ENCODE peak calls at places on chromosomes 1 and 21, in four cellular contexts. R is left kidney, N is SJSA1, Y is neural crest cell. Z is an unnamed sample.

GRCh38 chr1:78091886-78092285 is 46.1 kb downstream of the GIPC2 start:
- DNase-seq in R (no peak), N (peak; percentile 72), Y (no peak), Z (no peak)

GRCh38 chr1:164617607-164618564 is 58.9 kb downstream of the PBX1 start:
- DNase-seq in R (peak; percentile 58), N (no peak), Y (peak; percentile 17), Z (peak; percentile 83)

GRCh38 chr1:143720087-143721023 is 251.4 kb downstream of the FAM72C start:
- DNase-seq in R (peak; percentile 66), N (no peak), Y (no peak), Z (peak; percentile 90)

GRCh38 chr1:222284466-222284865 is 263.4 kb downstream of the HHIPL2 start:
- DNase-seq in R (no peak), N (no peak), Y (no peak), Z (no peak)

GRCh38 chr1:154669464-154670282 is 61.7 kb upstream of the ADAR start:
- DNase-seq in R (peak; percentile 90), N (peak; percentile 48), Y (peak; percentile 57), Z (peak; percentile 86)

GRCh38 chr21:44765231-44766013 is 36.2 kb downstream of the UBE2G2 start:
- DNase-seq in R (peak; percentile 43), N (no peak), Y (no peak), Z (peak; percentile 34)

GRCh38 chr1:234628099-234628498 is 18.1 kb upstream of the IRF2BP2 start:
- DNase-seq in R (no peak), N (no peak), Y (no peak), Z (no peak)

GRCh38 chr1:198519639-198520501 is 20.6 kb downstream of the ATP6V1G3 start:
- DNase-seq in R (no peak), N (no peak), Y (no peak), Z (no peak)

GRCh38 chr1:6497215-6497866 is 5.9 kb upstream of the PLEKHG5 start:
- DNase-seq in R (peak; percentile 89), N (peak; percentile 38), Y (peak; percentile 65), Z (peak; percentile 70)

GRCh38 chr1:2290595-2291510 is 62.7 kb downstream of the SKI start:
- DNase-seq in R (no peak), N (peak; percentile 96), Y (no peak), Z (no peak)

GRCh38 chr1:40668769-40669525 is 3.5 kb upstream of the RIMS3 start:
- DNase-seq in R (peak; percentile 83), N (peak; percentile 35), Y (peak; percentile 87), Z (peak; percentile 67)

GRCh38 chr1:18041685-18042355 is 65.8 kb upstream of the IGSF21 start:
- DNase-seq in R (no peak), N (no peak), Y (no peak), Z (peak; percentile 50)

GRCh38 chr1:55362558-55362957 is 147.4 kb upstream of the USP24 start:
- DNase-seq in R (no peak), N (no peak), Y (no peak), Z (no peak)

GRCh38 chr1:179164494-179164893 is 65.0 kb downstream of the ABL2 start:
- DNase-seq in R (peak; percentile 28), N (peak; percentile 39), Y (no peak), Z (peak; percentile 89)

GRCh38 chr21:38912789-38913119 is 107.0 kb downstream of the ETS2 start:
- DNase-seq in R (no peak), N (no peak), Y (no peak), Z (no peak)

GRCh38 chr1:8205771-8206170 is 112.1 kb upstream of the SLC45A1 start:
- DNase-seq in R (no peak), N (no peak), Y (no peak), Z (no peak)

GRCh38 chr1:180057883-180058396 is 96.7 kb upstream of the QSOX1 start:
- DNase-seq in R (no peak), N (no peak), Y (no peak), Z (peak; percentile 0)

GRCh38 chr1:4778056-4778455 is 123.6 kb downstream of the AJAP1 start:
- DNase-seq in R (peak; percentile 41), N (no peak), Y (peak; percentile 3), Z (peak; percentile 39)

GRCh38 chr1:246647513-246647912 is 76.7 kb upstream of the SCCPDH start:
- DNase-seq in R (no peak), N (no peak), Y (no peak), Z (peak; percentile 14)

GRCh38 chr1:115189814-115190541 is 100.7 kb upstream of the TSPAN2 start:
- DNase-seq in R (no peak), N (peak; percentile 79), Y (no peak), Z (peak; percentile 71)

GRCh38 chr1:56389813-56390539 is 189.4 kb downstream of the PLPP3 start:
- DNase-seq in R (peak; percentile 76), N (no peak), Y (peak; percentile 22), Z (peak; percentile 84)

GRCh38 chr1:244353572-244354091 is 98.1 kb downstream of the ADSS2 start:
- DNase-seq in R (peak; percentile 72), N (peak; percentile 74), Y (no peak), Z (peak; percentile 91)

GRCh38 chr1:75198163-75198562 is 64.0 kb downstream of the LHX8 start:
- DNase-seq in R (no peak), N (no peak), Y (no peak), Z (no peak)

GRCh38 chr1:76256289-76257223 is 182.0 kb downstream of the ST6GALNAC3 start:
- DNase-seq in R (no peak), N (no peak), Y (no peak), Z (no peak)

GRCh38 chr21:42218836-42219605 is at the start of gene ABCG1:
- DNase-seq in R (peak; percentile 85), N (no peak), Y (no peak), Z (peak; percentile 46)

GRCh38 chr21:42614811-42615342 is 38.5 kb upstream of the PDE9A start:
- DNase-seq in R (peak; percentile 75), N (no peak), Y (no peak), Z (peak; percentile 75)

GRCh38 chr1:223819730-223820514 is 25.8 kb downstream of the TP53BP2 start:
- DNase-seq in R (no peak), N (peak; percentile 55), Y (no peak), Z (peak; percentile 93)

Z was measured in mesendoderm.